ENCODE peak calls at places on chromosome 13, in seven cellular contexts. One of them, this sample, is unnamed.

GRCh38 chr13:82664183-82664582 is 1218.1 kb downstream of the SLITRK1 start:
- DNase-seq in coronary artery: no peak
- DNase-seq in GM10248: no peak
- DNase-seq in breast epithelium: no peak
- DNase-seq in heart right ventricle: no peak
- DNase-seq in sigmoid colon: no peak
- DNase-seq in mammary epithelial cell: no peak
- DNase-seq in this sample: no peak

GRCh38 chr13:94968040-94968756 is 255.9 kb upstream of the SOX21 start:
- DNase-seq in coronary artery: no peak
- DNase-seq in GM10248: peak
- DNase-seq in breast epithelium: no peak
- DNase-seq in heart right ventricle: no peak
- DNase-seq in sigmoid colon: no peak
- DNase-seq in mammary epithelial cell: no peak
- DNase-seq in this sample: no peak

GRCh38 chr13:49348748-49349147 is 95.1 kb downstream of the CAB39L start:
- DNase-seq in coronary artery: no peak
- DNase-seq in GM10248: no peak
- DNase-seq in breast epithelium: no peak
- DNase-seq in heart right ventricle: no peak
- DNase-seq in sigmoid colon: no peak
- DNase-seq in mammary epithelial cell: no peak
- DNase-seq in this sample: no peak

GRCh38 chr13:56299650-56300049 is 841.1 kb upstream of the PRR20A start:
- DNase-seq in coronary artery: no peak
- DNase-seq in GM10248: no peak
- DNase-seq in breast epithelium: no peak
- DNase-seq in heart right ventricle: no peak
- DNase-seq in sigmoid colon: no peak
- DNase-seq in mammary epithelial cell: no peak
- DNase-seq in this sample: no peak

GRCh38 chr13:24172071-24172470 is 11.6 kb downstream of the SPATA13 start:
- DNase-seq in coronary artery: no peak
- DNase-seq in GM10248: no peak
- DNase-seq in breast epithelium: no peak
- DNase-seq in heart right ventricle: no peak
- DNase-seq in sigmoid colon: no peak
- DNase-seq in mammary epithelial cell: no peak
- DNase-seq in this sample: no peak

GRCh38 chr13:93338030-93338429 is 111.4 kb downstream of the GPC6 start:
- DNase-seq in coronary artery: no peak
- DNase-seq in GM10248: no peak
- DNase-seq in breast epithelium: no peak
- DNase-seq in heart right ventricle: no peak
- DNase-seq in sigmoid colon: no peak
- DNase-seq in mammary epithelial cell: no peak
- DNase-seq in this sample: no peak

GRCh38 chr13:109955598-109955997 is 169.2 kb upstream of the IRS2 start:
- DNase-seq in coronary artery: no peak
- DNase-seq in GM10248: no peak
- DNase-seq in breast epithelium: no peak
- DNase-seq in heart right ventricle: no peak
- DNase-seq in sigmoid colon: no peak
- DNase-seq in mammary epithelial cell: no peak
- DNase-seq in this sample: peak

GRCh38 chr13:114143806-114144605 is 11.6 kb upstream of the RASA3 start:
- DNase-seq in coronary artery: no peak
- DNase-seq in GM10248: peak
- DNase-seq in breast epithelium: peak
- DNase-seq in heart right ventricle: no peak
- DNase-seq in sigmoid colon: peak
- DNase-seq in mammary epithelial cell: no peak
- DNase-seq in this sample: no peak

GRCh38 chr13:46521921-46522691 is 30.9 kb upstream of the LRCH1 start:
- DNase-seq in coronary artery: no peak
- DNase-seq in GM10248: no peak
- DNase-seq in breast epithelium: no peak
- DNase-seq in heart right ventricle: no peak
- DNase-seq in sigmoid colon: no peak
- DNase-seq in mammary epithelial cell: no peak
- DNase-seq in this sample: no peak

GRCh38 chr13:112605531-112605990 is 17.6 kb upstream of the TUBGCP3 start:
- DNase-seq in coronary artery: no peak
- DNase-seq in GM10248: no peak
- DNase-seq in breast epithelium: no peak
- DNase-seq in heart right ventricle: no peak
- DNase-seq in sigmoid colon: no peak
- DNase-seq in mammary epithelial cell: no peak
- DNase-seq in this sample: peak

GRCh38 chr13:60627071-60627686 is 230.2 kb downstream of the TDRD3 start:
- DNase-seq in coronary artery: no peak
- DNase-seq in GM10248: peak
- DNase-seq in breast epithelium: no peak
- DNase-seq in heart right ventricle: peak
- DNase-seq in sigmoid colon: no peak
- DNase-seq in mammary epithelial cell: no peak
- DNase-seq in this sample: peak

GRCh38 chr13:100230813-100231575 is 142.1 kb downstream of the PCCA start:
- DNase-seq in coronary artery: no peak
- DNase-seq in GM10248: no peak
- DNase-seq in breast epithelium: no peak
- DNase-seq in heart right ventricle: no peak
- DNase-seq in sigmoid colon: no peak
- DNase-seq in mammary epithelial cell: no peak
- DNase-seq in this sample: no peak

GRCh38 chr13:52599037-52599852 is 43.0 kb upstream of the HNRNPA1L2 start:
- DNase-seq in coronary artery: no peak
- DNase-seq in GM10248: no peak
- DNase-seq in breast epithelium: no peak
- DNase-seq in heart right ventricle: peak
- DNase-seq in sigmoid colon: no peak
- DNase-seq in mammary epithelial cell: peak
- DNase-seq in this sample: peak

GRCh38 chr13:22369840-22370239 is 699.0 kb downstream of the FGF9 start:
- DNase-seq in coronary artery: no peak
- DNase-seq in GM10248: no peak
- DNase-seq in breast epithelium: no peak
- DNase-seq in heart right ventricle: no peak
- DNase-seq in sigmoid colon: no peak
- DNase-seq in mammary epithelial cell: no peak
- DNase-seq in this sample: no peak

GRCh38 chr13:107373551-107373950 is 805.6 kb upstream of the ARGLU1 start:
- DNase-seq in coronary artery: no peak
- DNase-seq in GM10248: no peak
- DNase-seq in breast epithelium: no peak
- DNase-seq in heart right ventricle: no peak
- DNase-seq in sigmoid colon: no peak
- DNase-seq in mammary epithelial cell: peak
- DNase-seq in this sample: no peak
- TF ChIP-seq CTCF in coronary artery: peak
- TF ChIP-seq CTCF in GM10248: peak
- TF ChIP-seq CTCF in breast epithelium: peak
- TF ChIP-seq CTCF in heart right ventricle: peak
- TF ChIP-seq CTCF in sigmoid colon: no peak
- TF ChIP-seq CTCF in mammary epithelial cell: peak
- TF ChIP-seq CTCF in this sample: peak

DNA sequence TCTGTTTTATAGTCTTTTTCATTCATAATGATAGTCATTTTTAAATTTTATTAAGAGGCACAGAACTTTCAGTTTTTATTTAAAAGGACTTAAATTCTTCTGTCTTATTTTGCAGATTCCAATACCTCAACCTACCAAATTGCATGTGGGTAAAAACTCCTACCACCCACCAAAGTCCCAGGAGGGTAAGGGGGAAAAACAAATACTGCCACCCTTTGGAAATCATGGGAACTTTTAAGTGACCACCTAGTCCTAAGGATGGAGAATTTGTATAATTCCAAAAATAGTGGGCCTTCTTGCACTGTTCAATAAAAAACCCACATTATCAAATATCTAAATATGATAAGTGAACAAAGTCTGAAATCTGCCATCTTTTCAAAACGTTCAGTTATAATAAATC is 9.7 kb downstream of the SUPT20H start:
- DNase-seq in coronary artery: no peak
- DNase-seq in GM10248: no peak
- DNase-seq in breast epithelium: no peak
- DNase-seq in heart right ventricle: no peak
- DNase-seq in sigmoid colon: no peak
- DNase-seq in mammary epithelial cell: no peak
- DNase-seq in this sample: no peak
- TF ChIP-seq CTCF in coronary artery: no peak
- TF ChIP-seq CTCF in GM10248: no peak
- TF ChIP-seq CTCF in breast epithelium: no peak
- TF ChIP-seq CTCF in heart right ventricle: no peak
- TF ChIP-seq CTCF in sigmoid colon: no peak
- TF ChIP-seq CTCF in mammary epithelial cell: peak
- TF ChIP-seq CTCF in this sample: peak

DNA sequence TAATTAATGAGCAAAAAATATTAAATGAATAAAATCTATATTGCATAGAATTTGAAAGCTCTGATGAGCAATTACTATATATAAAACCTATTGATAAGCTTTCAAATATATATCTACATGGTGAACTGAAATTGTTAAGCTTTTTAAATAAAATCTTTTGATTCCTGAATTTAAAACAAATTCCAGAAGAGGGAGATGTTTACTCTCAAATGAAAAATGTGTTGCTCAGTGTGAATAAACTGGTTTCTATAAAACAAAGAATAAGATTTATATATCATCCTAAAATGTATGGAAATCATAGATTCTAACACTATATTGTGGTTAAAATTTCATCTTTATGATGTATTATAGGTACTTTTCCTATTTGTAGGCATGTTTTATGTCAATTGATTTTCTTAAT is 171.5 kb upstream of the SLITRK6 start:
- DNase-seq in coronary artery: no peak
- DNase-seq in GM10248: no peak
- DNase-seq in breast epithelium: no peak
- DNase-seq in heart right ventricle: no peak
- DNase-seq in sigmoid colon: no peak
- DNase-seq in mammary epithelial cell: no peak
- DNase-seq in this sample: no peak
- TF ChIP-seq CTCF in coronary artery: no peak
- TF ChIP-seq CTCF in GM10248: no peak
- TF ChIP-seq CTCF in breast epithelium: no peak
- TF ChIP-seq CTCF in heart right ventricle: no peak
- TF ChIP-seq CTCF in sigmoid colon: no peak
- TF ChIP-seq CTCF in mammary epithelial cell: peak
- TF ChIP-seq CTCF in this sample: no peak

DNA sequence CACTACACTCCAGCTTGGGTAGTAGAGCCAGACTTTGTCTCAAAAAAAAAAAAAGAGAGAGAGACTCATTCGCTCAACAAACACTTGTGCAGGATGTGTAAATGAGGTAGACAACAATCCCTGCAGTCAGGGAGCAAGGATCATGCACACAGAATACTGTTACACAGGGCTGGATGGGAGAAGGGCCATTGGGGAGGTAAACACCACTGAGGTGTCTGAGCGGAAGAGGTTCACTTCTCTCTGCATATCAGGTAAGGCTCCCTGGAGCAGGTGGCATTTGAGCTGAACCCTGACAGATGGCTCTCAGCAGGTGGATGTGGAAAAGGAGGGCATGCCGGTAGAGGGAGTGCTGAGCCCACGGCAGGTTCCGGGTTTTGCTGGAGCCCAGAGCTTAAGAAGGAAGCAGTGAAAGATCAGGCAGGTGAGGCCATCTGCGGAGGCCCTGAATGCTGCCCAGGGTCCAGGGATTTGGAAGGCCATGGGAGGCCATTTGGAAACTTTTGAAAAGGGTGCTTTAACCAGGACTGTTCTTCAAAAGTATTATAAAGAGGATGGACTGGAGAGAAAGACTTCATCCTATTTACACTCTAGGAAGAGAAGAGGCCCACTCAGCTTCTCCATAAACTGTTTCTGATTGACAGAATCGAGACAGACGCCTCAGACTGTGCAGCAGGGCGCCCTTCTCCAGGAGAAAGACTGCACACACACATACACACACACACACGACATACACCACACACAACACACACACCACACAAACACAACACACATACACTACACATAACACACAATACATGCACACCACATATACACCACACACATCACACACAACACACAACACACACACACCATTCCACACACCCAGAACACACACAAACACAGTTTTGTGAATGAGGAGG is 199.4 kb downstream of the USP12 start:
- DNase-seq in coronary artery: no peak
- DNase-seq in GM10248: peak
- DNase-seq in breast epithelium: no peak
- DNase-seq in heart right ventricle: no peak
- DNase-seq in sigmoid colon: no peak
- DNase-seq in mammary epithelial cell: peak
- DNase-seq in this sample: no peak
- TF ChIP-seq CTCF in coronary artery: no peak
- TF ChIP-seq CTCF in GM10248: no peak
- TF ChIP-seq CTCF in breast epithelium: no peak
- TF ChIP-seq CTCF in heart right ventricle: peak
- TF ChIP-seq CTCF in sigmoid colon: peak
- TF ChIP-seq CTCF in mammary epithelial cell: no peak
- TF ChIP-seq CTCF in this sample: peak

DNA sequence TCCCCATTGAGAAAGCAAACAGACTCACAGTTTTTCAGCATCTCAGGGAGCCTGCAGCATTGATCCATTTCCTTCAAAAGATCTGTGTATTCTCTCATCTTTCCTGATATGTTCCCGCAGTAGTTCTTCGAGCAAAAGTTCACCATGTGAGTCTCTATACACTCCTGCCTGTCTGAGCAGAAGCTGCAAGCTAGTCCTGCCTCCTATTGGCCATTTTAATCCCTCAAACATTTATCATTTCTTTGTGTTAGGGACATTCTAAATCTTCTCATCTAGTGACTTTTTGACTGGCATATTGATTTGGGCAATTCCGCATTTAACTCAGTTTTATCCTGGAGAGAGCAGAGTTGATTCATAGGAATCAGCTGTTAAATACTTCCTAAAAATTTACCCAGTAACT is 660.4 kb upstream of the KLF12 start:
- DNase-seq in coronary artery: no peak
- DNase-seq in GM10248: no peak
- DNase-seq in breast epithelium: no peak
- DNase-seq in heart right ventricle: no peak
- DNase-seq in sigmoid colon: no peak
- DNase-seq in mammary epithelial cell: no peak
- DNase-seq in this sample: no peak
- TF ChIP-seq CTCF in coronary artery: no peak
- TF ChIP-seq CTCF in GM10248: no peak
- TF ChIP-seq CTCF in breast epithelium: no peak
- TF ChIP-seq CTCF in heart right ventricle: no peak
- TF ChIP-seq CTCF in sigmoid colon: no peak
- TF ChIP-seq CTCF in mammary epithelial cell: no peak
- TF ChIP-seq CTCF in this sample: peak

GRCh38 chr13:20206065-20206725 is 13.5 kb upstream of the GJB2 start:
- DNase-seq in coronary artery: no peak
- DNase-seq in GM10248: no peak
- DNase-seq in breast epithelium: no peak
- DNase-seq in heart right ventricle: no peak
- DNase-seq in sigmoid colon: no peak
- DNase-seq in mammary epithelial cell: no peak
- DNase-seq in this sample: no peak
- TF ChIP-seq CTCF in coronary artery: no peak
- TF ChIP-seq CTCF in GM10248: no peak
- TF ChIP-seq CTCF in breast epithelium: no peak
- TF ChIP-seq CTCF in heart right ventricle: no peak
- TF ChIP-seq CTCF in sigmoid colon: no peak
- TF ChIP-seq CTCF in mammary epithelial cell: no peak
- TF ChIP-seq CTCF in this sample: no peak